ENCODE peak calls at places on chromosomes 16 and 17, in ten cellular contexts. G, K, V, Q, H, I, X, E, L and M are unnamed samples.

GRCh38 chr17:4537451-4538235 is 17.5 kb downstream of the MYBBP1A start:
- DNase-seq in G (no peak), K (no peak), V (no peak), Q (no peak), H (no peak), I (no peak), X (no peak), E (no peak), L (no peak), M (no peak)

GRCh38 chr16:79658301-79659001 is 57.9 kb upstream of the MAF start:
- DNase-seq in G (no peak), K (no peak), V (peak), Q (peak), H (peak), I (peak), X (no peak), E (no peak), L (no peak), M (no peak)

GRCh38 chr17:10114931-10115535 is 83.4 kb downstream of the GAS7 start:
- DNase-seq in G (peak), K (peak), V (peak), Q (peak), H (no peak), I (peak), X (peak), E (peak), L (peak), M (peak)

GRCh38 chr17:79836952-79837887 is 2.0 kb downstream of the CBX4 start:
- DNase-seq in G (peak), K (no peak), V (peak), Q (peak), H (peak), I (peak), X (peak), E (peak), L (peak), M (peak)

GRCh38 chr17:68694791-68695485 is 93.8 kb upstream of the FAM20A start:
- DNase-seq in G (no peak), K (no peak), V (peak), Q (peak), H (no peak), I (no peak), X (no peak), E (no peak), L (no peak), M (no peak)

GRCh38 chr16:64475627-64476351 is 646.1 kb downstream of the CDH11 start:
- DNase-seq in G (no peak), K (no peak), V (peak), Q (no peak), H (no peak), I (no peak), X (no peak), E (no peak), L (no peak), M (no peak)

GRCh38 chr17:78707016-78707415 is 75.1 kb downstream of the CYTH1 start:
- DNase-seq in G (no peak), K (no peak), V (peak), Q (peak), H (no peak), I (no peak), X (no peak), E (peak), L (no peak), M (no peak)

GRCh38 chr17:80429356-80430275 is 14.6 kb downstream of the ENDOV start:
- DNase-seq in G (no peak), K (no peak), V (no peak), Q (no peak), H (no peak), I (no peak), X (no peak), E (no peak), L (no peak), M (no peak)

GRCh38 chr17:40362696-40363479 is 1.6 kb downstream of the GJD3 start:
- DNase-seq in G (peak), K (no peak), V (peak), Q (peak), H (peak), I (no peak), X (peak), E (peak), L (peak), M (peak)

GRCh38 chr17:59963738-59964454 is 644 bp downstream of the RNFT1 start:
- DNase-seq in G (peak), K (peak), V (peak), Q (peak), H (peak), I (peak), X (peak), E (peak), L (peak), M (peak)

GRCh38 chr16:13122074-13122473 is 220.7 kb downstream of the SHISA9 start:
- DNase-seq in G (no peak), K (no peak), V (no peak), Q (no peak), H (no peak), I (no peak), X (no peak), E (no peak), L (no peak), M (no peak)

GRCh38 chr16:6913535-6913934 is 419.1 kb upstream of the RBFOX1 start:
- DNase-seq in G (no peak), K (no peak), V (no peak), Q (no peak), H (no peak), I (no peak), X (no peak), E (no peak), L (no peak), M (no peak)

GRCh38 chr17:39663688-39664580 is 1.2 kb upstream of the TCAP start:
- DNase-seq in G (no peak), K (no peak), V (no peak), Q (no peak), H (peak), I (no peak), X (no peak), E (no peak), L (no peak), M (peak)

GRCh38 chr16:66660422-66661209 is 35.9 kb downstream of the CMTM4 start:
- DNase-seq in G (no peak), K (peak), V (peak), Q (peak), H (peak), I (peak), X (peak), E (peak), L (no peak), M (peak)

GRCh38 chr16:54957403-54957802 is 26.7 kb downstream of the IRX5 start:
- DNase-seq in G (peak), K (no peak), V (peak), Q (peak), H (peak), I (no peak), X (no peak), E (no peak), L (peak), M (peak)

GRCh38 chr16:3127745-3128144 is 7.1 kb upstream of the ZNF213 start:
- DNase-seq in G (no peak), K (no peak), V (no peak), Q (peak), H (no peak), I (no peak), X (no peak), E (no peak), L (no peak), M (no peak)

GRCh38 chr16:1506494-1507213 is 13.5 kb downstream of the TELO2 start:
- DNase-seq in G (no peak), K (no peak), V (no peak), Q (no peak), H (no peak), I (no peak), X (no peak), E (no peak), L (no peak), M (no peak)

GRCh38 chr17:72358465-72358864 is 237.6 kb downstream of the SOX9 start:
- DNase-seq in G (no peak), K (no peak), V (peak), Q (peak), H (peak), I (no peak), X (no peak), E (no peak), L (no peak), M (no peak)

GRCh38 chr16:38941-39892 is 14.2 kb downstream of the POLR3K start:
- DNase-seq in G (peak), K (no peak), V (no peak), Q (peak), H (peak), I (peak), X (peak), E (no peak), L (peak), M (peak)

GRCh38 chr17:8153957-8154607 is 1.9 kb upstream of the PER1 start:
- DNase-seq in G (peak), K (peak), V (peak), Q (peak), H (peak), I (peak), X (peak), E (peak), L (peak), M (peak)

GRCh38 chr17:14300628-14301278 is at the start of gene HS3ST3B1:
- DNase-seq in G (peak), K (peak), V (peak), Q (peak), H (no peak), I (peak), X (peak), E (peak), L (peak), M (peak)

GRCh38 chr17:19933221-19933620 is 44.4 kb downstream of the AKAP10 start:
- DNase-seq in G (no peak), K (no peak), V (peak), Q (no peak), H (no peak), I (no peak), X (no peak), E (no peak), L (no peak), M (no peak)

GRCh38 chr16:85557083-85557975 is 55.8 kb upstream of the GSE1 start:
- DNase-seq in G (peak), K (no peak), V (no peak), Q (peak), H (peak), I (no peak), X (no peak), E (peak), L (no peak), M (peak)

GRCh38 chr17:74552037-74552436 is 6.1 kb upstream of the CD300C start:
- DNase-seq in G (no peak), K (no peak), V (no peak), Q (peak), H (no peak), I (no peak), X (no peak), E (no peak), L (no peak), M (no peak)

GRCh38 chr16:88972349-88972748 is 4.7 kb downstream of the CBFA2T3 start:
- DNase-seq in G (no peak), K (no peak), V (no peak), Q (no peak), H (no peak), I (no peak), X (no peak), E (peak), L (no peak), M (no peak)
- H3K4me3 ChIP-seq in G (peak), K (no peak), V (no peak), Q (no peak), H (no peak), I (no peak), X (no peak), E (no peak), L (no peak), M (no peak)

GRCh38 chr16:50680907-50681885 is at the start of gene SNX20:
- DNase-seq in G (peak), K (no peak), V (no peak), Q (no peak), H (no peak), I (no peak), X (peak), E (no peak), L (peak), M (peak)
- H3K4me3 ChIP-seq in G (peak), K (peak), V (no peak), Q (no peak), H (no peak), I (peak), X (no peak), E (no peak), L (peak), M (no peak)

GRCh38 chr17:65175952-65176351 is 38.8 kb downstream of the RGS9 start:
- DNase-seq in G (peak), K (no peak), V (no peak), Q (no peak), H (no peak), I (no peak), X (no peak), E (no peak), L (no peak), M (no peak)

GRCh38 chr17:65174974-65175373 is 37.8 kb downstream of the RGS9 start:
- DNase-seq in G (no peak), K (no peak), V (no peak), Q (no peak), H (no peak), I (no peak), X (no peak), E (no peak), L (no peak), M (no peak)

GRCh38 chr17:65173284-65173793 is 36.2 kb downstream of the RGS9 start:
- DNase-seq in G (peak), K (no peak), V (peak), Q (no peak), H (peak), I (peak), X (peak), E (peak), L (no peak), M (no peak)

GRCh38 chr17:65172511-65173136 is 35.5 kb downstream of the RGS9 start:
- DNase-seq in G (no peak), K (no peak), V (no peak), Q (no peak), H (no peak), I (no peak), X (no peak), E (no peak), L (no peak), M (no peak)

DNA sequence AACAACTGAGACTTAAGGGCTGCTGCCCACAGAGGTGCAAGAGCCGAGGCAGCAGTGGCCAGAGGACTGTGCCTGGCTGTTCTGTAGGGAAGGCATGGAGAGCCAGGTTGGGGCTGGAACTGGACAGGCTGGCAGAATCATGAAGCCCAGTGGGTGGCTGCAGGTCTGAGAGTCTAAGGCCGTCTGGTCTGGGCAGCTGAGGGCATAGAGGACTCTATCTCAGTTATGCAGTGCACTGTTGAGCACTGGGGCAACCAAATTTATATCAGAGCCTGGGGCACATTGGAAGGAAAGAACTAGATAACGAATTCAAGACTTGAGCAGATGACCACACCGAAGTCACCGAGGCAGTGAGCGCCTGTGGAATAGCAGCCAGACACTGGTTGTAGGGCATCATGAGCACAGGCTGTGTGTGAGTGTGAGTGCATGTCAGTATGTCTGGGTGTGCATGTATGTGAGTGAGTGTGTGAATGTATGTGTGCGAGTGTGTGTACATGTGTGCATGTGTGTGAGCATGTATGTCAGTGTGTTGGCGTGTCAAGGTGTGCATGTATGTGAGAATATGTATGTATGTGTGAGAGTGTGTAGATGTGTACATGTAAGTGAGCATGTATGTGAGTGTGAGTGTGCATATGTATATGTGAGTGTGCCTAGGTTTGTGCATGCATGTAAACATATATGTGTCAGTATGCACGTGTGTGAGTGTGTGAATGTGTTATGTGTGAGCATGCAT is 36.9 kb downstream of the RGS9 start:
- DNase-seq in G (no peak), K (no peak), V (no peak), Q (no peak), H (no peak), I (no peak), X (no peak), E (peak), L (no peak), M (no peak)
- H3K4me3 ChIP-seq in G (no peak), K (no peak), V (no peak), Q (no peak), H (no peak), I (no peak), X (no peak), E (no peak), L (no peak), M (no peak)

GRCh38 chr17:32570081-32570396 is 83.2 kb downstream of the CDK5R1 start:
- DNase-seq in G (no peak), K (no peak), V (no peak), Q (no peak), H (no peak), I (no peak), X (no peak), E (no peak), L (no peak), M (no peak)

GRCh38 chr17:32575865-32576264 is 89.1 kb downstream of the CDK5R1 start:
- DNase-seq in G (no peak), K (no peak), V (no peak), Q (no peak), H (no peak), I (no peak), X (no peak), E (no peak), L (no peak), M (no peak)
- H3K4me3 ChIP-seq in G (no peak), K (no peak), V (no peak), Q (no peak), H (no peak), I (no peak), X (no peak), E (no peak), L (no peak), M (no peak)

GRCh38 chr17:66817750-66818149 is 17.2 kb upstream of the CACNG5 start:
- DNase-seq in G (no peak), K (no peak), V (no peak), Q (no peak), H (no peak), I (no peak), X (no peak), E (no peak), L (no peak), M (no peak)
- H3K4me3 ChIP-seq in G (no peak), K (no peak), V (no peak), Q (no peak), H (no peak), I (no peak), X (no peak), E (no peak), L (no peak), M (no peak)

GRCh38 chr17:21378553-21378952 is 2.4 kb downstream of the KCNJ12 start:
- DNase-seq in G (no peak), K (no peak), V (no peak), Q (no peak), H (no peak), I (no peak), X (no peak), E (no peak), L (no peak), M (peak)

GRCh38 chr17:21375757-21376584 is at the start of gene KCNJ12:
- DNase-seq in G (no peak), K (no peak), V (peak), Q (peak), H (no peak), I (no peak), X (no peak), E (peak), L (no peak), M (peak)

GRCh38 chr17:21376585-21376834 is 353 bp downstream of the KCNJ12 start:
- DNase-seq in G (no peak), K (no peak), V (no peak), Q (no peak), H (no peak), I (no peak), X (no peak), E (no peak), L (no peak), M (no peak)

GRCh38 chr17:21377821-21378396 is 1.8 kb downstream of the KCNJ12 start:
- DNase-seq in G (no peak), K (no peak), V (no peak), Q (no peak), H (no peak), I (no peak), X (no peak), E (peak), L (no peak), M (peak)

GRCh38 chr17:21376835-21377690 is 906 bp downstream of the KCNJ12 start:
- DNase-seq in G (no peak), K (no peak), V (peak), Q (peak), H (peak), I (no peak), X (no peak), E (peak), L (no peak), M (peak)
- H3K4me3 ChIP-seq in G (peak), K (peak), V (peak), Q (peak), H (peak), I (peak), X (peak), E (peak), L (no peak), M (peak)

DNA sequence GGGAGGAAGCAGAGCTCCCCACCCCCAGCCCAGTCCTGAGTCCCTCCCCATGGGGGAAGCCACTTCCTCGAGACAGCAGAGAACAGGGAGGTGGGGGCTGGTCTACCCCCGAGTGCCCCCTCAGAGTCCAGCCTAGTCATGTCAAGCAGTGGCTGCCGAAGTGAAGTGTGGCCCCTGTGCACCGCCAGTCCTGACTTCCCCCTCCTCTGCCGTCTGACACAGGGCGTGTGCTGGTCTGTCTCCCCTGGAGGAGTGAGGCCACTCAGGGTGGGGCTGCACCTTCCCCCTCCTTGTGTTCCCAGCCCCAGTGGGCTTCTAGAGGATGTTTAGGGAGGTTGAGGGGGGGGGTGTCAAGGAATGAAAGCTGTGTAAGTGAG is 46.9 kb downstream of the MRC2 start:
- DNase-seq in G (no peak), K (no peak), V (no peak), Q (no peak), H (no peak), I (no peak), X (no peak), E (no peak), L (no peak), M (peak)
- H3K4me3 ChIP-seq in G (no peak), K (no peak), V (no peak), Q (no peak), H (no peak), I (no peak), X (no peak), E (no peak), L (no peak), M (no peak)

GRCh38 chr16:56191807-56192643 is 736 bp downstream of the GNAO1 start:
- DNase-seq in G (no peak), K (no peak), V (no peak), Q (no peak), H (no peak), I (no peak), X (no peak), E (peak), L (no peak), M (peak)
- H3K4me3 ChIP-seq in G (no peak), K (peak), V (peak), Q (no peak), H (peak), I (peak), X (peak), E (peak), L (peak), M (peak)

GRCh38 chr16:4957420-4957719 is 760 bp upstream of the SEC14L5 start:
- DNase-seq in G (no peak), K (no peak), V (no peak), Q (no peak), H (no peak), I (no peak), X (no peak), E (no peak), L (no peak), M (no peak)
- H3K4me3 ChIP-seq in G (peak), K (peak), V (peak), Q (peak), H (peak), I (peak), X (no peak), E (peak), L (no peak), M (peak)